ENCODE peak calls at places on chromosome 15, in six cellular contexts. P is HL-60, F is MCF 10A, O is left ventricle myocardium inferior, R is WTC11, H is H9. C is an unnamed sample.
A peak's percentile ranks its signal among the peaks of the same experiment; 100 is the strongest.

GRCh38 chr15:34275721-34276120 is 50.9 kb downstream of the EMC4 start:
- DNase-seq in O (no peak), F (peak; percentile 38), R (no peak), H (no peak), P (no peak), C (no peak)

GRCh38 chr15:27070816-27071215 is 99.8 kb downstream of the GABRG3 start:
- DNase-seq in F (no peak), O (no peak), P (no peak), H (no peak), R (no peak), C (no peak)

GRCh38 chr15:67149068-67149841 is 83.9 kb downstream of the SMAD3 start:
- DNase-seq in P (no peak), F (no peak), H (no peak), R (no peak), O (no peak), C (no peak)

GRCh38 chr15:62999923-63000484 is 42.5 kb upstream of the TPM1 start:
- DNase-seq in R (no peak), O (peak; percentile 24), F (no peak), H (no peak), P (no peak), C (no peak)

GRCh38 chr15:78620839-78621421 is at the start of gene CHRNA3:
- DNase-seq in R (peak; percentile 51), O (no peak), P (no peak), H (peak; percentile 63), F (no peak), C (no peak)

GRCh38 chr15:63461230-63461629 is 43.2 kb upstream of the USP3 start:
- DNase-seq in P (no peak), F (no peak), H (peak; percentile 81), R (peak; percentile 67), O (no peak), C (no peak)

GRCh38 chr15:38705421-38706219 is 141.0 kb upstream of the RASGRP1 start:
- DNase-seq in H (no peak), O (no peak), P (no peak), F (no peak), R (no peak), C (no peak)

GRCh38 chr15:79322306-79322705 is 11.4 kb downstream of the TMED3 start:
- DNase-seq in R (no peak), H (no peak), O (no peak), P (no peak), F (no peak), C (no peak)

GRCh38 chr15:88654430-88655102 is 15.8 kb downstream of the ISG20 start:
- DNase-seq in O (no peak), F (no peak), R (no peak), H (no peak), P (no peak), C (no peak)

GRCh38 chr15:38030609-38031008 is 96.2 kb downstream of the TMCO5A start:
- DNase-seq in R (no peak), F (no peak), O (no peak), H (no peak), P (no peak), C (no peak)

GRCh38 chr15:73530649-73531048 is 87.7 kb downstream of the REC114 start:
- DNase-seq in P (no peak), R (no peak), F (peak; percentile 18), H (no peak), O (no peak), C (no peak)

GRCh38 chr15:96273317-96274086 is 57.0 kb upstream of the NR2F2 start:
- DNase-seq in P (no peak), R (no peak), F (peak; percentile 91), O (no peak), H (no peak), C (no peak)

GRCh38 chr15:72116680-72117447 is 1.1 kb downstream of the MYO9A start:
- DNase-seq in R (no peak), O (peak; percentile 18), F (peak; percentile 34), H (no peak), P (peak; percentile 15), C (no peak)

GRCh38 chr15:44261007-44261706 is 27.4 kb upstream of the GOLM2 start:
- DNase-seq in O (no peak), P (no peak), F (no peak), R (peak; percentile 64), H (peak; percentile 81), C (no peak)
- TF ChIP-seq CTCF in O (no peak), P (no peak), F (no peak), R (no peak), H (peak; percentile 54), C (no peak)

GRCh38 chr15:31487811-31488436 is 161.3 kb downstream of the KLF13 start:
- DNase-seq in O (no peak), H (peak; percentile 39), F (peak; percentile 22), P (no peak), R (no peak), C (peak; percentile 73)
- TF ChIP-seq CTCF in O (no peak), H (peak; percentile 23), F (no peak), P (no peak), R (no peak), C (peak; percentile 17)

GRCh38 chr15:51687565-51687964 is 6.3 kb downstream of the SCG3 start:
- DNase-seq in P (no peak), F (no peak), O (no peak), H (no peak), R (no peak), C (no peak)

GRCh38 chr15:51692154-51692553 is 10.9 kb downstream of the SCG3 start:
- DNase-seq in F (no peak), O (no peak), R (no peak), P (no peak), H (no peak), C (no peak)

DNA sequence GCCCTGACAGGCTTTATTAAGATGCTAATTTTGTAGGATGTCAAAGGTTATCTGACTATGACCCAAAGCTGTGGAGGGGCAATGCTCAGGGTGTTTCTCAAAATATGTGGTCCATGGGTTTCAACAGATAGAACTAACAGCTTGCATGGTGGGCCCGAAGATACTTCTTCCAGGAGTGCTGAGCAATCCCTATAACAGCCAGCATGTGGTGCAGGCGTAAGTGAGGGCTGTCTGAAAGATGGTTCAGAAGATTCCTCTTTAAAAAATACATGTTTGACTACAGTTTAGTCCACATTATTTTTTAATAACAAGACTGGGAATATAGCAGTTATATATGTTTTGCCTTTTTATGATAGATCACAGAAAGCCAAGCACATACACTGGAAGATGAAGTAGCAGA is 7.6 kb downstream of the SCG3 start:
- DNase-seq in F (no peak), P (no peak), H (no peak), O (no peak), R (no peak), C (no peak)
- TF ChIP-seq CTCF in F (no peak), P (no peak), H (peak; percentile 46), O (peak; percentile 38), R (no peak), C (no peak)

DNA sequence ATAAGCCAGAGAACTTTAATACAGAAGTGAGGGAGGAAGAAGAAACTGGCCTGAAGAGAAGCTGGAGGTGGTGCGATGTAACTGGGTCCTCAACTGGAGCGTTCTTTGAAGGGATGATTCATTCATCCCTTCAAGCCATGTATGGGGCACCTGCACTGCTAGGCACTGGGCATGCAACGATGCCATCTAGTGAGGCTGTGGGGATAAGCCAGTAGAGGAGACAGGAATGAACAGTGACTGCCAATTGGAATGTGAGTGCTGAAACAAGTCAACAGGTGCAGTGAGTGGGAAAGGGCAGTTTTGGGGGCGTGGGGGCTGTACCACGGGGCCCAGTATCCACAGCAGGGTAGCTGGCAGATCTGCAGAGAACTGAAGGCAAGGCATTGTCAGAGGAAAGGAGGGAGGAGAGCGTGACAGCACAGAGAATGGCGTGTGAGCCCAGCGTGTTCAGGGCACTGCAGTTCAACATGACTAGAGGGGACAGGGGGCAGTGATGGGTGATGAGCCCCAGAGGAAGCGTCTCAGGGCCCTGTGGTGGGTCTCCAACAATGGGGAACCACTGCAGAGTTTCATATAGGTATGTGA is 3.8 kb upstream of the KIF23 start:
- DNase-seq in R (peak; percentile 39), P (peak; percentile 65), H (peak; percentile 51), F (peak; percentile 86), O (no peak), C (no peak)
- TF ChIP-seq CTCF in R (no peak), P (peak; percentile 32), H (peak; percentile 48), F (peak; percentile 46), O (peak; percentile 34), C (no peak)

GRCh38 chr15:30903497-30904187 is at the start of gene FAN1:
- DNase-seq in O (peak; percentile 88), F (peak; percentile 91), R (peak; percentile 84), H (peak; percentile 81), P (peak; percentile 79), C (peak; percentile 92)

GRCh38 chr15:30901889-30902288 is 1.8 kb upstream of the FAN1 start:
- DNase-seq in O (no peak), H (no peak), R (no peak), P (no peak), F (no peak), C (no peak)

GRCh38 chr15:30904812-30905211 is 1.1 kb downstream of the FAN1 start:
- DNase-seq in O (no peak), R (no peak), H (no peak), F (no peak), P (no peak), C (no peak)

GRCh38 chr15:30906366-30906765 is 2.7 kb downstream of the FAN1 start:
- DNase-seq in O (no peak), H (no peak), F (no peak), R (no peak), P (no peak), C (no peak)

DNA sequence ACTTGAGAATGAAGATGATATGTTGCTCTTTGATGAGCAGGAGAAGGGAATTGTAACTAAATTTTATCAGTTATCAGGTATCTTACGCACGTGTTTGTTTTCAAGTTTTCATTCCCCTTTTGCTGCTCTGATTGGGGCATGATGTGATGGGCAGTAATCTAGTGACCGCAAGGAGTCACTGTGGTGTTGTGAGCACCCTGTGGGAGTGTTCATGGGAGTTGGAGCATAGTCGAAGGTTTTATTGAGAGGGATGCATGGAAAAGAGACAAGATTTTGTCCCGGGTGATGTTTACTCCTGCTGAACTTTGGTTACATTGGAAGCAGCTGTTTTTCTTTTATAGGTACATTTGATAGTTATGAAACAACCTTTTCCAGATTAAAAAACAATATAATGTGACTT is 2.1 kb downstream of the FAN1 start:
- DNase-seq in P (no peak), R (no peak), O (no peak), H (no peak), F (no peak), C (no peak)
- TF ChIP-seq CTCF in P (no peak), R (no peak), O (peak; percentile 26), H (peak; percentile 52), F (no peak), C (no peak)